ENCODE peak calls at places on chromosomes 3 and 15, in five cellular contexts. C is Panc1, V is fibroblast of mammary gland, T is GDM1, M is B cell. L is an unnamed sample.

GRCh38 chr3:72270072-72270611 is 485.2 kb upstream of the PROK2 start:
- DNase-seq in C (peak; percentile 24), V (peak; percentile 98), T (no peak), M (no peak), L (peak; percentile 87)

GRCh38 chr3:173913397-173913796 is 515.9 kb downstream of the NLGN1 start:
- DNase-seq in C (no peak), V (peak; percentile 10), T (no peak), M (no peak), L (no peak)

GRCh38 chr3:179716811-179717210 is 64.0 kb downstream of the USP13 start:
- DNase-seq in C (no peak), V (peak; percentile 90), T (no peak), M (no peak), L (peak; percentile 67)

GRCh38 chr3:24023249-24023648 is 78.2 kb downstream of the NR1D2 start:
- DNase-seq in C (no peak), V (no peak), T (no peak), M (no peak), L (no peak)

GRCh38 chr3:186209810-186210752 is 101.2 kb upstream of the ETV5 start:
- DNase-seq in C (no peak), V (peak; percentile 71), T (peak; percentile 35), M (no peak), L (peak; percentile 26)

GRCh38 chr15:76337739-76338554 is 1.4 kb downstream of the ISL2 start:
- DNase-seq in C (no peak), V (no peak), T (no peak), M (peak; percentile 55), L (no peak)

GRCh38 chr15:60372223-60372622 is 25.6 kb downstream of the ANXA2 start:
- DNase-seq in C (no peak), V (no peak), T (no peak), M (no peak), L (no peak)

GRCh38 chr3:50472958-50473357 is 30.5 kb downstream of the CACNA2D2 start:
- DNase-seq in C (no peak), V (no peak), T (no peak), M (no peak), L (no peak)

GRCh38 chr15:74291101-74292071 is 55.3 kb downstream of the CCDC33 start:
- DNase-seq in C (no peak), V (peak; percentile 60), T (peak; percentile 43), M (peak; percentile 49), L (peak; percentile 55)

GRCh38 chr3:146682176-146682575 is 77.0 kb upstream of the PLSCR5 start:
- DNase-seq in C (no peak), V (no peak), T (no peak), M (no peak), L (peak; percentile 2)

GRCh38 chr15:90829942-90830440 is 38.4 kb upstream of the FURIN start:
- DNase-seq in C (no peak), V (no peak), T (peak; percentile 83), M (peak; percentile 37), L (no peak)

GRCh38 chr3:132180337-132180791 is 136.8 kb upstream of the ACP3 start:
- DNase-seq in C (peak; percentile 45), V (peak; percentile 72), T (peak; percentile 1), M (peak; percentile 30), L (peak; percentile 32)

GRCh38 chr3:71101014-71101413 is 482.5 kb downstream of the FOXP1 start:
- DNase-seq in C (no peak), V (peak; percentile 85), T (no peak), M (no peak), L (no peak)

GRCh38 chr3:186320862-186321568 is 41.0 kb downstream of the DGKG start:
- DNase-seq in C (no peak), V (peak; percentile 30), T (no peak), M (no peak), L (no peak)

GRCh38 chr3:12287727-12288465 is 974 bp upstream of the PPARG start:
- DNase-seq in C (no peak), V (no peak), T (no peak), M (peak; percentile 5), L (no peak)

GRCh38 chr3:172542999-172543398 is 19.8 kb upstream of the TNFSF10 start:
- DNase-seq in C (no peak), V (no peak), T (no peak), M (no peak), L (no peak)

GRCh38 chr3:65166531-65166930 is 478.7 kb upstream of the ADAMTS9 start:
- DNase-seq in C (no peak), V (no peak), T (no peak), M (no peak), L (no peak)

GRCh38 chr15:29183071-29183831 is 86.4 kb downstream of the NSMCE3 start:
- DNase-seq in C (no peak), V (no peak), T (no peak), M (no peak), L (no peak)

GRCh38 chr3:69181592-69182211 is 59.3 kb upstream of the LMOD3 start:
- DNase-seq in C (no peak), V (peak; percentile 78), T (no peak), M (no peak), L (no peak)